ENCODE peak calls at places on chromosomes 1 and 21, in seven cellular contexts. Y is PC-9, S is fibroblast of the conjunctiva, T is fibroblast of pulmonary artery, A is adrenal gland, G is body of pancreas, K is SHP77. E is an unnamed sample.

GRCh38 chr1:2015383-2015735 is 3.8 kb upstream of the GABRD start:
- DNase-seq in K (no peak), A (no peak), Y (no peak), T (no peak), G (no peak), S (no peak), E (no peak)

GRCh38 chr1:1121611-1122077 is 5.8 kb upstream of the C1orf159 start:
- DNase-seq in A (no peak), Y (no peak), S (no peak), T (no peak), K (no peak), G (no peak), E (no peak)

GRCh38 chr21:36698160-36699025 is 522 bp upstream of the SIM2 start:
- DNase-seq in K (no peak), A (no peak), G (no peak), S (no peak), T (no peak), Y (peak; percentile 63), E (no peak)

GRCh38 chr1:24911651-24912144 is 18.4 kb downstream of the RUNX3 start:
- DNase-seq in S (no peak), Y (no peak), T (no peak), K (no peak), G (no peak), A (no peak), E (no peak)

GRCh38 chr1:175714350-175714749 is 29.0 kb downstream of the TNR start:
- DNase-seq in A (no peak), K (no peak), T (no peak), S (no peak), G (no peak), Y (no peak), E (no peak)

GRCh38 chr1:113830039-113830438 is 17.8 kb upstream of the RSBN1 start:
- DNase-seq in A (no peak), K (no peak), G (no peak), T (no peak), Y (peak; percentile 45), S (no peak), E (no peak)

GRCh38 chr1:156493154-156493631 is 7.4 kb downstream of the MEF2D start:
- DNase-seq in S (no peak), G (peak; percentile 86), Y (no peak), T (no peak), A (no peak), K (no peak), E (no peak)

GRCh38 chr1:89606227-89606945 is 26.5 kb upstream of the LRRC8C start:
- DNase-seq in Y (peak; percentile 68), G (no peak), T (no peak), A (no peak), K (no peak), S (no peak), E (no peak)

GRCh38 chr1:194133152-194133551 is 946.7 kb upstream of the B3GALT2 start:
- DNase-seq in G (no peak), A (no peak), Y (no peak), T (no peak), S (no peak), K (no peak), E (no peak)

GRCh38 chr1:225378880-225379279 is 49.0 kb downstream of the LBR start:
- DNase-seq in S (no peak), Y (no peak), T (peak; percentile 69), A (no peak), K (no peak), G (peak; percentile 58), E (no peak)

GRCh38 chr1:184329255-184329953 is 57.4 kb upstream of the C1orf21 start:
- DNase-seq in Y (no peak), G (no peak), S (no peak), A (no peak), K (no peak), T (no peak), E (no peak)